ENCODE peak calls at places on chromosome 10, in eight cellular contexts. One of them, this sample, is unnamed.

GRCh38 chr10:87760195-87760905 is 57.7 kb downstream of the ATAD1 start:
- DNase-seq in GM06990: no peak
- DNase-seq in chondrocyte: no peak
- DNase-seq in sigmoid colon: no peak
- DNase-seq in coronary artery: no peak
- DNase-seq in upper lobe of right lung: no peak
- DNase-seq in fibroblast of the aortic adventitia: no peak
- DNase-seq in foreskin keratinocyte: no peak
- DNase-seq in this sample: no peak

GRCh38 chr10:62618576-62619408 is 185.7 kb upstream of the ADO start:
- DNase-seq in fibroblast of the aortic adventitia: peak; percentile 88
- DNase-seq in GM06990: no peak
- DNase-seq in foreskin keratinocyte: no peak
- DNase-seq in upper lobe of right lung: no peak
- DNase-seq in chondrocyte: no peak
- DNase-seq in sigmoid colon: peak; percentile 73
- DNase-seq in coronary artery: no peak
- DNase-seq in this sample: no peak

GRCh38 chr10:106614293-106614692 is 550.2 kb downstream of the SORCS1 start:
- DNase-seq in foreskin keratinocyte: no peak
- DNase-seq in upper lobe of right lung: no peak
- DNase-seq in GM06990: no peak
- DNase-seq in coronary artery: no peak
- DNase-seq in fibroblast of the aortic adventitia: no peak
- DNase-seq in sigmoid colon: no peak
- DNase-seq in chondrocyte: no peak
- DNase-seq in this sample: no peak

GRCh38 chr10:19889279-19889678 is 73.0 kb downstream of the PLXDC2 start:
- DNase-seq in GM06990: no peak
- DNase-seq in sigmoid colon: no peak
- DNase-seq in chondrocyte: no peak
- DNase-seq in fibroblast of the aortic adventitia: no peak
- DNase-seq in upper lobe of right lung: no peak
- DNase-seq in coronary artery: no peak
- DNase-seq in foreskin keratinocyte: no peak
- DNase-seq in this sample: no peak

GRCh38 chr10:17412323-17412722 is 42.1 kb downstream of the ST8SIA6 start:
- DNase-seq in chondrocyte: no peak
- DNase-seq in foreskin keratinocyte: no peak
- DNase-seq in sigmoid colon: no peak
- DNase-seq in coronary artery: no peak
- DNase-seq in fibroblast of the aortic adventitia: no peak
- DNase-seq in upper lobe of right lung: no peak
- DNase-seq in GM06990: no peak
- DNase-seq in this sample: no peak

GRCh38 chr10:84264611-84265141 is 19.8 kb downstream of the RGR start:
- DNase-seq in fibroblast of the aortic adventitia: peak; percentile 68
- DNase-seq in foreskin keratinocyte: no peak
- DNase-seq in upper lobe of right lung: peak; percentile 77
- DNase-seq in coronary artery: no peak
- DNase-seq in chondrocyte: no peak
- DNase-seq in sigmoid colon: peak; percentile 75
- DNase-seq in GM06990: peak; percentile 35
- DNase-seq in this sample: peak; percentile 70

GRCh38 chr10:71735709-71736569 is 16.4 kb upstream of the C10orf105 start:
- DNase-seq in coronary artery: no peak
- DNase-seq in chondrocyte: no peak
- DNase-seq in fibroblast of the aortic adventitia: no peak
- DNase-seq in foreskin keratinocyte: no peak
- DNase-seq in GM06990: peak; percentile 37
- DNase-seq in sigmoid colon: no peak
- DNase-seq in upper lobe of right lung: no peak
- DNase-seq in this sample: no peak

GRCh38 chr10:24363070-24363469 is 154.1 kb downstream of the KIAA1217 start:
- DNase-seq in chondrocyte: no peak
- DNase-seq in coronary artery: no peak
- DNase-seq in upper lobe of right lung: no peak
- DNase-seq in foreskin keratinocyte: no peak
- DNase-seq in GM06990: no peak
- DNase-seq in sigmoid colon: no peak
- DNase-seq in fibroblast of the aortic adventitia: no peak
- DNase-seq in this sample: no peak

GRCh38 chr10:77041636-77042258 is 595.9 kb downstream of the KCNMA1 start:
- DNase-seq in sigmoid colon: no peak
- DNase-seq in upper lobe of right lung: no peak
- DNase-seq in coronary artery: no peak
- DNase-seq in chondrocyte: no peak
- DNase-seq in foreskin keratinocyte: no peak
- DNase-seq in fibroblast of the aortic adventitia: no peak
- DNase-seq in GM06990: no peak
- DNase-seq in this sample: no peak

GRCh38 chr10:112950714-112951348 is 784 bp downstream of the TCF7L2 start:
- DNase-seq in foreskin keratinocyte: no peak
- DNase-seq in sigmoid colon: peak; percentile 74
- DNase-seq in coronary artery: no peak
- DNase-seq in chondrocyte: no peak
- DNase-seq in GM06990: no peak
- DNase-seq in fibroblast of the aortic adventitia: peak; percentile 50
- DNase-seq in upper lobe of right lung: peak; percentile 70
- DNase-seq in this sample: peak; percentile 16

GRCh38 chr10:119505131-119505551 is 37.4 kb downstream of the RGS10 start:
- DNase-seq in GM06990: no peak
- DNase-seq in sigmoid colon: peak; percentile 87
- DNase-seq in upper lobe of right lung: no peak
- DNase-seq in coronary artery: no peak
- DNase-seq in fibroblast of the aortic adventitia: no peak
- DNase-seq in chondrocyte: no peak
- DNase-seq in foreskin keratinocyte: no peak
- DNase-seq in this sample: no peak

GRCh38 chr10:13439771-13440708 is 88.8 kb downstream of the BEND7 start:
- DNase-seq in fibroblast of the aortic adventitia: no peak
- DNase-seq in sigmoid colon: peak; percentile 66
- DNase-seq in chondrocyte: no peak
- DNase-seq in upper lobe of right lung: peak; percentile 80
- DNase-seq in coronary artery: no peak
- DNase-seq in foreskin keratinocyte: peak; percentile 16
- DNase-seq in GM06990: peak; percentile 41
- DNase-seq in this sample: peak; percentile 77

DNA sequence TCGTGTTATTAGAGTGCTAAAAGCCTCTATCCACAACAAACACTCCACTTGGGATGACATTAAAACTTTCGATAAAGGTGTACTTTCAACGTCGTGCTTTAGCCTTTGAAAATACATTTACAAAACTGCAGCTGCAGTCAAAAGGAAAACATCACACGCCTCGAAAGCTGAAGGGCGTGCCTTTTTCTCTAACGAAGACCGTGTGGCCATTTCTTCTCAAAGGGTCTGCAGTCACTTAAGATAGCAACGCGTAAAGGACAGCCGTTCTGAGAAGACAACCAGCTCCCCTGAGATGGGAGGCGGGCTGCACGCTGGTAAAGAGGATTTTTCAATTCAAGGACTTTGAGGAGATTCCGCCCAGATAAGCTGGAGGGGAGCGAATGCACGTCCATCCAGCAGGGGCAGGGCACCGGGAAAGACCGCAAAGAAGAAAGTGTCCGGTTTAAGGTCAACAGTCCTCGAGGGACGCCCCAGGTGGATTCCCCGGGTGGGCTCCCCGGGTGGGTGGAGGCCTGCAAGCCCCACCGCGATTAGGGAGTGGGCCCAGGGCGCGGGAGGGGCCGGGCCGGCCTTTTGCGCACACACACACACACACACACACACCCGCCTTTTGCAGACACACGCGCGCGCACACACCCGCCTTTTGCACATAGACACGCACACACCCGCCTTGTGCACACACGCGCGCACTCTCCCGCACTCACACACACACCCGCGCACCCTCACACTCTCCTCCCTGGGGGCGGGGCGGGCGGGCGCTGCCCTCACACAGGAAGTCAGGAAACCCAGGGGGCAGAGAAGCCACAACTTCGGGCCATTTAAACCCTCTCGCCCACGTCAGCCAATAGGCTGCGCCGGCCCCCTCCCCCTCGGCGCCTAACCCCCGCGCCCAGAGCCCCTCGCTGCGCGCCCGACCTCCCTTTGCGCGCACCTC is 767 bp downstream of the ARHGAP12 start:
- DNase-seq in coronary artery: peak; percentile 79
- DNase-seq in upper lobe of right lung: peak; percentile 81
- DNase-seq in foreskin keratinocyte: peak; percentile 42
- DNase-seq in chondrocyte: no peak
- DNase-seq in sigmoid colon: peak; percentile 77
- DNase-seq in GM06990: peak; percentile 70
- DNase-seq in fibroblast of the aortic adventitia: peak; percentile 56
- DNase-seq in this sample: peak; percentile 69
- TF ChIP-seq CTCF in coronary artery: peak; percentile 19
- TF ChIP-seq CTCF in upper lobe of right lung: peak; percentile 30
- TF ChIP-seq CTCF in foreskin keratinocyte: peak; percentile 39
- TF ChIP-seq CTCF in chondrocyte: peak; percentile 68
- TF ChIP-seq CTCF in sigmoid colon: no peak
- TF ChIP-seq CTCF in GM06990: peak; percentile 17
- TF ChIP-seq CTCF in fibroblast of the aortic adventitia: peak; percentile 62
- TF ChIP-seq CTCF in this sample: no peak

GRCh38 chr10:123674741-123675140 is 8.6 kb downstream of the GPR26 start:
- DNase-seq in chondrocyte: peak; percentile 53
- DNase-seq in fibroblast of the aortic adventitia: no peak
- DNase-seq in coronary artery: no peak
- DNase-seq in GM06990: no peak
- DNase-seq in upper lobe of right lung: no peak
- DNase-seq in foreskin keratinocyte: no peak
- DNase-seq in sigmoid colon: no peak
- DNase-seq in this sample: no peak

GRCh38 chr10:123675811-123676210 is 9.7 kb downstream of the GPR26 start:
- DNase-seq in upper lobe of right lung: peak; percentile 38
- DNase-seq in coronary artery: no peak
- DNase-seq in fibroblast of the aortic adventitia: no peak
- DNase-seq in chondrocyte: peak; percentile 57
- DNase-seq in foreskin keratinocyte: no peak
- DNase-seq in sigmoid colon: peak; percentile 41
- DNase-seq in GM06990: no peak
- DNase-seq in this sample: no peak

GRCh38 chr10:123681285-123681684 is 15.1 kb downstream of the GPR26 start:
- DNase-seq in foreskin keratinocyte: no peak
- DNase-seq in GM06990: no peak
- DNase-seq in sigmoid colon: no peak
- DNase-seq in coronary artery: no peak
- DNase-seq in upper lobe of right lung: no peak
- DNase-seq in chondrocyte: peak; percentile 34
- DNase-seq in fibroblast of the aortic adventitia: no peak
- DNase-seq in this sample: no peak

GRCh38 chr10:123677556-123677955 is 11.4 kb downstream of the GPR26 start:
- DNase-seq in sigmoid colon: peak; percentile 43
- DNase-seq in upper lobe of right lung: no peak
- DNase-seq in chondrocyte: peak; percentile 4
- DNase-seq in GM06990: no peak
- DNase-seq in fibroblast of the aortic adventitia: no peak
- DNase-seq in coronary artery: no peak
- DNase-seq in foreskin keratinocyte: no peak
- DNase-seq in this sample: no peak

DNA sequence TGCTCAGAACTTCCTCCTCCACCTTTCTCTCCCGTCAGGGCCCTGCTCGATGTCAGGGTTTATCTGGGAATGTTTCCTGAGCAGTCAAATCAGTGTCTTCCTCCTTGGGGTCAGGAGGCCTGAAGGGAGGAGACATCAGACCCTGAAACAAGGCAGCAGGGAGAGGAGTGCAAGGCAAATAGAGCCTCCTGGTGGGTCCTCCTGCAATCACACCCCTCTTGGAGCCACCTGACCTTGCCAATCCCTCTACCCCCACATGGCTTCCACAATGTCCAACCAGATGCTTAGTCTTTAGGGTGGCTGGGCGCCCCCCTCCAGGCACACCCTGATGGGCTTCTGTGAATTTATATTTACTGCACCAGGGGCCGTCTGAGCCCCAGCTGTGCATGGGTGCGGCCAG is 12.2 kb downstream of the GPR26 start:
- DNase-seq in chondrocyte: peak; percentile 27
- DNase-seq in GM06990: no peak
- DNase-seq in coronary artery: no peak
- DNase-seq in fibroblast of the aortic adventitia: no peak
- DNase-seq in foreskin keratinocyte: no peak
- DNase-seq in upper lobe of right lung: no peak
- DNase-seq in sigmoid colon: peak; percentile 26
- DNase-seq in this sample: no peak
- TF ChIP-seq CTCF in chondrocyte: no peak
- TF ChIP-seq CTCF in GM06990: no peak
- TF ChIP-seq CTCF in coronary artery: no peak
- TF ChIP-seq CTCF in fibroblast of the aortic adventitia: no peak
- TF ChIP-seq CTCF in foreskin keratinocyte: no peak
- TF ChIP-seq CTCF in upper lobe of right lung: no peak
- TF ChIP-seq CTCF in sigmoid colon: no peak
- TF ChIP-seq CTCF in this sample: no peak

GRCh38 chr10:63633677-63634487 is 112.7 kb downstream of the REEP3 start:
- DNase-seq in GM06990: no peak
- DNase-seq in upper lobe of right lung: no peak
- DNase-seq in sigmoid colon: no peak
- DNase-seq in fibroblast of the aortic adventitia: peak; percentile 54
- DNase-seq in coronary artery: no peak
- DNase-seq in chondrocyte: no peak
- DNase-seq in foreskin keratinocyte: no peak
- DNase-seq in this sample: no peak
- TF ChIP-seq CTCF in GM06990: peak; percentile 24
- TF ChIP-seq CTCF in upper lobe of right lung: peak; percentile 41
- TF ChIP-seq CTCF in sigmoid colon: no peak
- TF ChIP-seq CTCF in fibroblast of the aortic adventitia: peak; percentile 42
- TF ChIP-seq CTCF in coronary artery: no peak
- TF ChIP-seq CTCF in chondrocyte: peak; percentile 79
- TF ChIP-seq CTCF in foreskin keratinocyte: peak; percentile 69
- TF ChIP-seq CTCF in this sample: peak; percentile 22

GRCh38 chr10:129929343-129930297 is 34.5 kb downstream of the EBF3 start:
- DNase-seq in fibroblast of the aortic adventitia: no peak
- DNase-seq in foreskin keratinocyte: no peak
- DNase-seq in coronary artery: no peak
- DNase-seq in GM06990: no peak
- DNase-seq in upper lobe of right lung: no peak
- DNase-seq in chondrocyte: no peak
- DNase-seq in sigmoid colon: peak; percentile 28
- DNase-seq in this sample: no peak
- TF ChIP-seq CTCF in fibroblast of the aortic adventitia: peak; percentile 32
- TF ChIP-seq CTCF in foreskin keratinocyte: no peak
- TF ChIP-seq CTCF in coronary artery: no peak
- TF ChIP-seq CTCF in GM06990: no peak
- TF ChIP-seq CTCF in upper lobe of right lung: no peak
- TF ChIP-seq CTCF in chondrocyte: peak; percentile 27
- TF ChIP-seq CTCF in sigmoid colon: no peak
- TF ChIP-seq CTCF in this sample: no peak